ENCODE peak calls at places on chromosomes 11 and 22, in six cellular contexts. D is nucleus accumbens; C is A673; T is activated naive CD8-positive, alpha-beta T cell treated with anti-CD3 and anti-CD28 coated beads, Interleukin-2, amount 10 ng/mL, durations not matched to agents 7 days and 5 days; I is brain microvascular endothelial cell; Z is activated effector memory CD4-positive, alpha-beta T cell treated with Interleukin-2 at 50 U/mL for 16 hours. G is an unnamed sample.

GRCh38 chr11:74949748-74950127 is 672 bp downstream of the SPCS2 start:
- DNase-seq in D (no peak), C (no peak), T (no peak), I (no peak), Z (no peak), G (no peak)

GRCh38 chr11:120112174-120112796 is 25.6 kb downstream of the TRIM29 start:
- DNase-seq in D (no peak), C (no peak), T (no peak), I (no peak), Z (no peak), G (no peak)

GRCh38 chr11:26045082-26045481 is 286.8 kb upstream of the ANO3 start:
- DNase-seq in D (no peak), C (no peak), T (no peak), I (no peak), Z (no peak), G (no peak)

GRCh38 chr22:44448271-44448780 is 49.7 kb downstream of the RTL6 start:
- DNase-seq in D (no peak), C (peak), T (peak), I (peak), Z (no peak), G (no peak)

GRCh38 chr11:63867511-63867910 is 28.6 kb downstream of the MARK2 start:
- DNase-seq in D (no peak), C (no peak), T (no peak), I (no peak), Z (no peak), G (no peak)

GRCh38 chr11:86150826-86151187 is 81.9 kb upstream of the PICALM start:
- DNase-seq in D (no peak), C (no peak), T (no peak), I (no peak), Z (no peak), G (no peak)

GRCh38 chr11:132911186-132911585 is 621.1 kb downstream of the OPCML start:
- DNase-seq in D (no peak), C (peak), T (no peak), I (peak), Z (no peak), G (no peak)

GRCh38 chr11:43870981-43871550 is 9.6 kb upstream of the ALKBH3 start:
- DNase-seq in D (no peak), C (no peak), T (no peak), I (no peak), Z (no peak), G (no peak)

GRCh38 chr11:57482782-57483569 is 22.6 kb downstream of the RTN4RL2 start:
- DNase-seq in D (no peak), C (peak), T (peak), I (peak), Z (peak), G (no peak)

GRCh38 chr11:43998308-43998707 is 49.5 kb upstream of the ACCSL start:
- DNase-seq in D (no peak), C (no peak), T (no peak), I (no peak), Z (no peak), G (no peak)

GRCh38 chr11:6742260-6742659 is 29.5 kb downstream of the OR2AG2 start:
- DNase-seq in D (no peak), C (no peak), T (no peak), I (no peak), Z (no peak), G (no peak)

GRCh38 chr11:86495341-86495740 is 120.7 kb downstream of the CCDC81 start:
- DNase-seq in D (no peak), C (peak), T (no peak), I (no peak), Z (no peak), G (no peak)

GRCh38 chr22:22802346-22802970 is 85.2 kb upstream of the IGLL5 start:
- DNase-seq in D (no peak), C (peak), T (no peak), I (no peak), Z (no peak), G (no peak)

GRCh38 chr11:9565822-9566560 is 7.5 kb upstream of the WEE1 start:
- DNase-seq in D (no peak), C (peak), T (no peak), I (peak), Z (peak), G (no peak)

GRCh38 chr11:126415669-126416420 is 60.4 kb downstream of the ST3GAL4 start:
- DNase-seq in D (peak), C (peak), T (no peak), I (no peak), Z (no peak), G (no peak)

GRCh38 chr11:104705475-104706195 is 192.6 kb downstream of the CASP12 start:
- DNase-seq in D (no peak), C (peak), T (peak), I (peak), Z (peak), G (no peak)

GRCh38 chr22:50548046-50548912 is 2.6 kb downstream of the KLHDC7B start:
- DNase-seq in D (no peak), C (no peak), T (peak), I (no peak), Z (peak), G (no peak)

GRCh38 chr11:61152816-61153592 is 8.2 kb downstream of the VPS37C start:
- DNase-seq in D (no peak), C (no peak), T (no peak), I (peak), Z (no peak), G (no peak)

G was measured in caudate nucleus.